ENCODE peak calls at places on chromosomes 7 and 10, in ten cellular contexts. One of them, this sample, is unnamed.

GRCh38 chr10:71805776-71806705 is 32.7 kb upstream of the VSIR start:
- DNase-seq in aorta: peak; percentile 76
- DNase-seq in foreskin keratinocyte: peak; percentile 21
- DNase-seq in left ventricle myocardium inferior: no peak
- DNase-seq in HL-60: no peak
- DNase-seq in heart left ventricle: no peak
- DNase-seq in AG04450: no peak
- DNase-seq in lower lobe of right lung: peak; percentile 70
- DNase-seq in transverse colon: peak; percentile 64
- DNase-seq in tibial artery: no peak
- DNase-seq in this sample: peak; percentile 77

GRCh38 chr10:132308588-132309451 is 1.1 kb upstream of the STK32C start:
- DNase-seq in aorta: peak; percentile 50
- DNase-seq in foreskin keratinocyte: no peak
- DNase-seq in left ventricle myocardium inferior: no peak
- DNase-seq in HL-60: no peak
- DNase-seq in heart left ventricle: no peak
- DNase-seq in AG04450: no peak
- DNase-seq in lower lobe of right lung: peak; percentile 59
- DNase-seq in transverse colon: no peak
- DNase-seq in tibial artery: peak; percentile 62
- DNase-seq in this sample: peak; percentile 29

GRCh38 chr10:119315128-119316001 is 108.0 kb downstream of the GRK5 start:
- DNase-seq in aorta: peak; percentile 84
- DNase-seq in foreskin keratinocyte: peak; percentile 87
- DNase-seq in left ventricle myocardium inferior: no peak
- DNase-seq in HL-60: peak; percentile 61
- DNase-seq in heart left ventricle: no peak
- DNase-seq in AG04450: peak; percentile 74
- DNase-seq in lower lobe of right lung: no peak
- DNase-seq in transverse colon: peak; percentile 45
- DNase-seq in tibial artery: peak; percentile 91
- DNase-seq in this sample: peak; percentile 76

GRCh38 chr10:44399478-44400451 is 14.9 kb upstream of the CXCL12 start:
- DNase-seq in aorta: peak; percentile 12
- DNase-seq in foreskin keratinocyte: no peak
- DNase-seq in left ventricle myocardium inferior: no peak
- DNase-seq in HL-60: no peak
- DNase-seq in heart left ventricle: no peak
- DNase-seq in AG04450: no peak
- DNase-seq in lower lobe of right lung: no peak
- DNase-seq in transverse colon: no peak
- DNase-seq in tibial artery: no peak
- DNase-seq in this sample: no peak

GRCh38 chr7:106823631-106824030 is 41.5 kb upstream of the PIK3CG start:
- DNase-seq in aorta: no peak
- DNase-seq in foreskin keratinocyte: peak; percentile 65
- DNase-seq in left ventricle myocardium inferior: no peak
- DNase-seq in HL-60: no peak
- DNase-seq in heart left ventricle: no peak
- DNase-seq in AG04450: no peak
- DNase-seq in lower lobe of right lung: no peak
- DNase-seq in transverse colon: no peak
- DNase-seq in tibial artery: no peak
- DNase-seq in this sample: no peak

GRCh38 chr7:22417841-22418240 is 60.9 kb upstream of the RAPGEF5 start:
- DNase-seq in aorta: no peak
- DNase-seq in foreskin keratinocyte: no peak
- DNase-seq in left ventricle myocardium inferior: no peak
- DNase-seq in HL-60: no peak
- DNase-seq in heart left ventricle: no peak
- DNase-seq in AG04450: no peak
- DNase-seq in lower lobe of right lung: no peak
- DNase-seq in transverse colon: no peak
- DNase-seq in tibial artery: no peak
- DNase-seq in this sample: no peak

GRCh38 chr7:76371396-76371795 is 12.6 kb upstream of the YWHAG start:
- DNase-seq in aorta: no peak
- DNase-seq in foreskin keratinocyte: no peak
- DNase-seq in left ventricle myocardium inferior: no peak
- DNase-seq in HL-60: no peak
- DNase-seq in heart left ventricle: no peak
- DNase-seq in AG04450: no peak
- DNase-seq in lower lobe of right lung: no peak
- DNase-seq in transverse colon: no peak
- DNase-seq in tibial artery: no peak
- DNase-seq in this sample: no peak

GRCh38 chr7:131642429-131642828 is 86.0 kb upstream of the PODXL start:
- DNase-seq in aorta: no peak
- DNase-seq in foreskin keratinocyte: no peak
- DNase-seq in left ventricle myocardium inferior: no peak
- DNase-seq in HL-60: no peak
- DNase-seq in heart left ventricle: no peak
- DNase-seq in AG04450: no peak
- DNase-seq in lower lobe of right lung: no peak
- DNase-seq in transverse colon: no peak
- DNase-seq in tibial artery: no peak
- DNase-seq in this sample: no peak

GRCh38 chr10:30750971-30751677 is 121.6 kb upstream of the LYZL2 start:
- DNase-seq in aorta: no peak
- DNase-seq in foreskin keratinocyte: no peak
- DNase-seq in left ventricle myocardium inferior: no peak
- DNase-seq in HL-60: no peak
- DNase-seq in heart left ventricle: no peak
- DNase-seq in AG04450: no peak
- DNase-seq in lower lobe of right lung: no peak
- DNase-seq in transverse colon: no peak
- DNase-seq in tibial artery: no peak
- DNase-seq in this sample: no peak

GRCh38 chr10:14399641-14400040 is 68.9 kb upstream of the FRMD4A start:
- DNase-seq in aorta: no peak
- DNase-seq in foreskin keratinocyte: no peak
- DNase-seq in left ventricle myocardium inferior: no peak
- DNase-seq in HL-60: no peak
- DNase-seq in heart left ventricle: no peak
- DNase-seq in AG04450: no peak
- DNase-seq in lower lobe of right lung: no peak
- DNase-seq in transverse colon: no peak
- DNase-seq in tibial artery: no peak
- DNase-seq in this sample: no peak

GRCh38 chr7:7175075-7175695 is 7.2 kb upstream of the C1GALT1 start:
- DNase-seq in aorta: no peak
- DNase-seq in foreskin keratinocyte: peak; percentile 52
- DNase-seq in left ventricle myocardium inferior: no peak
- DNase-seq in HL-60: no peak
- DNase-seq in heart left ventricle: no peak
- DNase-seq in AG04450: no peak
- DNase-seq in lower lobe of right lung: no peak
- DNase-seq in transverse colon: no peak
- DNase-seq in tibial artery: no peak
- DNase-seq in this sample: no peak

GRCh38 chr7:7178081-7178480 is 4.3 kb upstream of the C1GALT1 start:
- DNase-seq in aorta: no peak
- DNase-seq in foreskin keratinocyte: peak; percentile 84
- DNase-seq in left ventricle myocardium inferior: no peak
- DNase-seq in HL-60: no peak
- DNase-seq in heart left ventricle: no peak
- DNase-seq in AG04450: no peak
- DNase-seq in lower lobe of right lung: no peak
- DNase-seq in transverse colon: no peak
- DNase-seq in tibial artery: no peak
- DNase-seq in this sample: peak; percentile 86

GRCh38 chr7:7177044-7177517 is 5.3 kb upstream of the C1GALT1 start:
- DNase-seq in aorta: no peak
- DNase-seq in foreskin keratinocyte: peak; percentile 97
- DNase-seq in left ventricle myocardium inferior: no peak
- DNase-seq in HL-60: no peak
- DNase-seq in heart left ventricle: no peak
- DNase-seq in AG04450: no peak
- DNase-seq in lower lobe of right lung: no peak
- DNase-seq in transverse colon: no peak
- DNase-seq in tibial artery: no peak
- DNase-seq in this sample: peak; percentile 45

GRCh38 chr7:7178906-7179305 is 3.4 kb upstream of the C1GALT1 start:
- DNase-seq in aorta: no peak
- DNase-seq in foreskin keratinocyte: peak; percentile 90
- DNase-seq in left ventricle myocardium inferior: no peak
- DNase-seq in HL-60: no peak
- DNase-seq in heart left ventricle: no peak
- DNase-seq in AG04450: no peak
- DNase-seq in lower lobe of right lung: no peak
- DNase-seq in transverse colon: no peak
- DNase-seq in tibial artery: no peak
- DNase-seq in this sample: peak; percentile 9

DNA sequence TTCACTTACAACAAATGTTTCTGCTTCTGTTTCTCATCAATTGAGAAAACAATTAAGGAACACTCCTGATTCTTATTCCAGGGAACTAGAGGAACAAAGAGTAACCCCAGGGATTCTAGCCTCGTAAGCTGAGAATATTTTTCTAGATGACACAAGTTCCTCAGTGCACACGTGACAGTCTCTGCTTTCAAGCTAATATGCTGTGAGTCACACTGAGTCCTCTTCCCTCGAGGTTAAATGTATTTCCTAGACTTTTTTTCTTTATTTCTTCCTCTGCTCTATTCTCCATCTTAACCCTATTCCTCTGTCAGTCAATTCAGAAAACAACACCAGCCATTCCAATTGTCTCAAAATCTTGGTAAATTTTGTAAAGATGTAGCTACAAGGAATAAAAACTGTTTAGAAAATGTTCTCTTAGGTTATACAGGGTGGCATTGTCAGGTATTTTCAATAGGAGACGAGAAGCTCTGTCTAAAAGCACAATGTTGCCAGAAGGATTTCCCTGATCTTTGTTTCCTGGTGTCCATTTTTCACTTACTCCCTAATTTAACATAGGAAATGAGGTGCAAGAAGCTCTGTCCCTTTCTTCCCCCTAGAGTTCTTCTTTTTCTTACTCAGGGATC is 5.8 kb upstream of the C1GALT1 start:
- DNase-seq in aorta: no peak
- DNase-seq in foreskin keratinocyte: peak; percentile 87
- DNase-seq in left ventricle myocardium inferior: no peak
- DNase-seq in HL-60: no peak
- DNase-seq in heart left ventricle: no peak
- DNase-seq in AG04450: no peak
- DNase-seq in lower lobe of right lung: no peak
- DNase-seq in transverse colon: no peak
- DNase-seq in tibial artery: no peak
- DNase-seq in this sample: peak; percentile 87
- H3K27ac ChIP-seq in aorta: no peak overlapping the region
- H3K27ac ChIP-seq in foreskin keratinocyte: peak overlapping the region; percentile 80
- H3K27ac ChIP-seq in left ventricle myocardium inferior: no peak overlapping the region
- H3K27ac ChIP-seq in HL-60: no peak overlapping the region
- H3K27ac ChIP-seq in heart left ventricle: no peak overlapping the region
- H3K27ac ChIP-seq in AG04450: peak overlapping the region; percentile 60
- H3K27ac ChIP-seq in lower lobe of right lung: no peak overlapping the region
- H3K27ac ChIP-seq in transverse colon: no peak overlapping the region
- H3K27ac ChIP-seq in tibial artery: no peak overlapping the region
- H3K27ac ChIP-seq in this sample: peak overlapping the region; percentile 98

DNA sequence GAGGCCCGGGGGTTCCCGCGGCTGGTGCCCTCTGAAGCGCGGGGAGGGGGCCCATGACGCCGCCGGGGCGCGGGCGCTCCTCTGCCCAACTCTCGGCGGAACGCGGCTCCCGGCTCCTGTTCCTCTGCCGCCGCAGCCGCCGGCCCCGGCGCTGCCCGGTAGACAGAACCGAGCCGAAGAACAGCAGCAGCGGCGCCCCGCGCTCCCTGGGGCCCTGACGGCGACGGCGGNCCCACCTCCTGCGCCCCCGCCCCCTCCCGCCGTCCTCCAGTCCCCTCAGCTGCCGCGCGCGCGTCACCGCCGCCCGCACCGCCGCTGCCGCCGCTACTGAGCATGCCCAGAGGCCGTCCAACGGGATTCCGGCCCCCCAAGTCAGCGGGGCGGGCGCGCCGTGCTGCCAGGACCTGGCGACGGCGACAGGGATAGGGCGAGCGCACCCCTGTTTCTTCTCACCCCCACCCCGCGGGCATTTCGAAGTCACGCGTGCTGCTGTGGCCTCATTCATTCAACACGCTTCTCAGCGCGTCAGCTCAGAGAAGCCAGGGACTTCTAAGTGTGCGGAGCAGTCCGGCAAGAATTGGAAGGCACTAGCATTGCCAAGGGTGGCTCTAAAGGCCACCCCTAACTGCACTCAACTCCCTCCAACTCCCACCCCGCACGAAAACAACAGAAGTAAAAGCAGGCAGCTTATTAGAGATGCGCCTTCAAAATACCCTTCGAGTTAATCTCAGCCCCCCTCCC is at the start of gene IPMK:
- DNase-seq in aorta: peak; percentile 97
- DNase-seq in foreskin keratinocyte: peak; percentile 80
- DNase-seq in left ventricle myocardium inferior: peak; percentile 96
- DNase-seq in HL-60: peak; percentile 84
- DNase-seq in heart left ventricle: peak; percentile 96
- DNase-seq in AG04450: no peak
- DNase-seq in lower lobe of right lung: peak; percentile 97
- DNase-seq in transverse colon: peak; percentile 97
- DNase-seq in tibial artery: peak; percentile 97
- DNase-seq in this sample: peak; percentile 91
- H3K27ac ChIP-seq in aorta: peak within 1 kb of the TSS; percentile 96
- H3K27ac ChIP-seq in foreskin keratinocyte: peak within 1 kb of the TSS; percentile 80
- H3K27ac ChIP-seq in left ventricle myocardium inferior: peak within 1 kb of the TSS; percentile 93
- H3K27ac ChIP-seq in HL-60: peak within 1 kb of the TSS; percentile 96
- H3K27ac ChIP-seq in heart left ventricle: peak within 1 kb of the TSS; percentile 91
- H3K27ac ChIP-seq in AG04450: peak within 1 kb of the TSS; percentile 83
- H3K27ac ChIP-seq in lower lobe of right lung: peak within 1 kb of the TSS; percentile 98
- H3K27ac ChIP-seq in transverse colon: peak within 1 kb of the TSS; percentile 99
- H3K27ac ChIP-seq in tibial artery: peak within 1 kb of the TSS; percentile 98
- H3K27ac ChIP-seq in this sample: peak within 1 kb of the TSS; percentile 64

GRCh38 chr7:47604496-47604890 is 22.6 kb upstream of the TNS3 start:
- DNase-seq in aorta: no peak
- DNase-seq in foreskin keratinocyte: no peak
- DNase-seq in left ventricle myocardium inferior: no peak
- DNase-seq in HL-60: no peak
- DNase-seq in heart left ventricle: no peak
- DNase-seq in AG04450: no peak
- DNase-seq in lower lobe of right lung: no peak
- DNase-seq in transverse colon: no peak
- DNase-seq in tibial artery: no peak
- DNase-seq in this sample: no peak
- H3K27ac ChIP-seq in aorta: peak overlapping the region; percentile 85
- H3K27ac ChIP-seq in foreskin keratinocyte: no peak overlapping the region
- H3K27ac ChIP-seq in left ventricle myocardium inferior: peak overlapping the region; percentile 52
- H3K27ac ChIP-seq in HL-60: no peak overlapping the region
- H3K27ac ChIP-seq in heart left ventricle: no peak overlapping the region
- H3K27ac ChIP-seq in AG04450: peak overlapping the region; percentile 82
- H3K27ac ChIP-seq in lower lobe of right lung: peak overlapping the region; percentile 67
- H3K27ac ChIP-seq in transverse colon: peak overlapping the region; percentile 25
- H3K27ac ChIP-seq in tibial artery: peak overlapping the region; percentile 51
- H3K27ac ChIP-seq in this sample: peak overlapping the region; percentile 58

DNA sequence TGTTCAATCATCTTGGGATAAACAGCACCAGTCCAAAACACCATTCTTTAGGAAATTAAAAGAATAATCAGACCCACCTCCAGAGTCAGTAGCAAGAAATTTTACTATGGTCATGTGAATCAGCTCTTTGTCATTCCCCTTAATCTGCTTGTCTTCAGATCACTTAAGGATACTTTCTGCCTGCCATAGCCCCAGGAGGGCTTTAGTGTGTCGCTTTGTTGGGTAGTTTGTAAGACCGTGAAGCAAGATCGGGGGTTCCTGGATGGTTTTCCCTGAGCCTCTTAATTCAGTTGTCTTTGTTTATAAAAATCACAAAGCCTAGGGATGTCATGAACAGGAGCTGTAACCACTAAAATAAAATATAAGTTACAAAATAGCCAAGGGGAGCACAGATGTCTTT is 223.6 kb downstream of the RELN start:
- DNase-seq in aorta: no peak
- DNase-seq in foreskin keratinocyte: no peak
- DNase-seq in left ventricle myocardium inferior: no peak
- DNase-seq in HL-60: no peak
- DNase-seq in heart left ventricle: no peak
- DNase-seq in AG04450: no peak
- DNase-seq in lower lobe of right lung: no peak
- DNase-seq in transverse colon: no peak
- DNase-seq in tibial artery: no peak
- DNase-seq in this sample: no peak
- H3K27ac ChIP-seq in aorta: no peak overlapping the region
- H3K27ac ChIP-seq in foreskin keratinocyte: no peak overlapping the region
- H3K27ac ChIP-seq in left ventricle myocardium inferior: no peak overlapping the region
- H3K27ac ChIP-seq in HL-60: no peak overlapping the region
- H3K27ac ChIP-seq in heart left ventricle: no peak overlapping the region
- H3K27ac ChIP-seq in AG04450: no peak overlapping the region
- H3K27ac ChIP-seq in lower lobe of right lung: no peak overlapping the region
- H3K27ac ChIP-seq in transverse colon: no peak overlapping the region
- H3K27ac ChIP-seq in tibial artery: no peak overlapping the region
- H3K27ac ChIP-seq in this sample: no peak overlapping the region